ENCODE peak calls at places on chromosome 13, in eight cellular contexts. M, L, V, B, E, J, Y and N are unnamed samples.

GRCh38 chr13:38883783-38884182 is 106.8 kb downstream of the STOML3 start:
- DNase-seq in M (peak), V (no peak), Y (no peak), J (no peak), E (no peak), B (peak), L (no peak), N (no peak)

GRCh38 chr13:113099142-113099541 is 6.4 kb upstream of the F7 start:
- DNase-seq in Y (no peak), J (no peak), V (no peak), L (no peak), B (no peak), M (no peak), E (no peak), N (no peak)

GRCh38 chr13:106028916-106029315 is 506.5 kb downstream of the EFNB2 start:
- DNase-seq in M (peak), B (no peak), V (no peak), E (no peak), Y (no peak), J (no peak), L (no peak), N (no peak)

GRCh38 chr13:106078191-106078590 is 457.3 kb downstream of the EFNB2 start:
- DNase-seq in L (no peak), B (no peak), J (no peak), E (no peak), Y (no peak), M (peak), V (no peak), N (no peak)

GRCh38 chr13:36059366-36059765 is 71.8 kb downstream of the DCLK1 start:
- DNase-seq in L (no peak), E (no peak), V (peak), M (no peak), Y (peak), J (no peak), B (no peak), N (no peak)

GRCh38 chr13:84445776-84446175 is 563.5 kb upstream of the SLITRK1 start:
- DNase-seq in L (no peak), V (no peak), E (no peak), M (peak), B (no peak), Y (no peak), J (no peak), N (no peak)

GRCh38 chr13:43232144-43232840 is 208.9 kb downstream of the DNAJC15 start:
- DNase-seq in L (no peak), E (no peak), B (peak), V (no peak), M (peak), Y (no peak), J (no peak), N (no peak)

GRCh38 chr13:109135018-109135417 is 505.6 kb downstream of the MYO16 start:
- DNase-seq in B (no peak), E (no peak), J (no peak), Y (no peak), M (no peak), V (no peak), L (no peak), N (no peak)

GRCh38 chr13:52808842-52809219 is 39.6 kb downstream of the PCDH8 start:
- DNase-seq in M (no peak), L (no peak), J (no peak), Y (no peak), B (no peak), V (no peak), E (no peak), N (no peak)

GRCh38 chr13:113809934-113810333 is 50.9 kb downstream of the TMEM255B start:
- DNase-seq in V (no peak), E (no peak), J (no peak), L (no peak), Y (no peak), M (no peak), B (no peak), N (no peak)

GRCh38 chr13:40221460-40222201 is 444.8 kb downstream of the FOXO1 start:
- DNase-seq in M (peak), B (no peak), J (no peak), L (no peak), V (peak), Y (no peak), E (no peak), N (peak)

GRCh38 chr13:59566544-59566943 is 597.2 kb downstream of the DIAPH3 start:
- DNase-seq in E (no peak), B (no peak), Y (no peak), V (no peak), M (no peak), J (no peak), L (no peak), N (no peak)

GRCh38 chr13:24172071-24172470 is 11.6 kb downstream of the SPATA13 start:
- DNase-seq in Y (no peak), B (no peak), E (no peak), J (no peak), L (no peak), V (no peak), M (no peak), N (no peak)

GRCh38 chr13:35469781-35470380 is 6.6 kb downstream of the MAB21L1 start:
- DNase-seq in V (no peak), B (no peak), L (no peak), M (no peak), J (no peak), Y (no peak), E (no peak), N (no peak)

GRCh38 chr13:63184693-63185092 is 1769.0 kb upstream of the PCDH20 start:
- DNase-seq in L (no peak), Y (no peak), M (peak), J (no peak), B (no peak), E (no peak), V (no peak), N (no peak)

GRCh38 chr13:82654851-82655517 is 1227.3 kb downstream of the SLITRK1 start:
- DNase-seq in V (peak), B (no peak), L (no peak), Y (peak), J (no peak), M (peak), E (no peak), N (no peak)

GRCh38 chr13:48562296-48563066 is 29.6 kb upstream of the RCBTB2 start:
- DNase-seq in V (no peak), B (no peak), E (no peak), L (no peak), M (peak), J (peak), Y (no peak), N (peak)

GRCh38 chr13:63481334-63481733 is 2065.7 kb upstream of the PCDH20 start:
- DNase-seq in L (no peak), M (peak), V (no peak), B (no peak), Y (no peak), E (no peak), J (no peak), N (no peak)

GRCh38 chr13:114151565-114152284 is 19.3 kb upstream of the RASA3 start:
- DNase-seq in M (peak), E (no peak), Y (no peak), V (no peak), J (no peak), L (no peak), B (peak), N (no peak)

GRCh38 chr13:106182404-106182803 is 353.1 kb downstream of the EFNB2 start:
- DNase-seq in E (no peak), M (peak), L (no peak), V (no peak), B (no peak), Y (no peak), J (no peak), N (peak)

DNA sequence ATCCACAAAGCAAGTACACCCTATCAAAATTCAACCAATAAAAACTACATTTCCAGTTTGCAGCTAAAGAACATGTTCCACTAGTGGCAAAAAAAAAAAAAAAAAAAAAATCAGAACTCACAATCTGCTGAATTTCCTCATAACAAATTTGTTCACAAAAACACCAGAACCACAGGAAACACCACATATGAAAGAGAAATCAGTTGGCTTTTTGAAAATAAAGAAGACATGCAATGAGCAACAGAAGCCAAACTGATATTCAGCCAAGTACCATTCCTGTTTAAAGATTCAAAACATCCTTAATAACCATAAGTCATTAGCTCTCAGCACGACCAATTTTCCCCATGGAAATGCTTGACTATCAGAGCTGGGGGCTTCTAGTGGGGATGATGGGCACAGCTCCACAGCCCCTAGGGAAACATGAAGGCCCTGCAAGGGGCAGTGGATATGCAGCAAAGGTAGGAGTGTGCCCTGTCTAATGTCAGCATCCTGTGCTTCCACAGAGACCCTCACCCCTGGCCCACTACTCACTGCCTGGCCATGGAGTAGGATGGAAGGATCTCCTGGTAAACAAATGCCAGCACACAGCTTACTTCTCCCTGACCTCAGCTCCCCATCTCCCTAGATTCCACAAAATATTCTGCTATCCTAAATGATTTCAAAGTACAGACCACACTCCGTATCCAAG is 74.0 kb upstream of the DOCK9 start:
- DNase-seq in V (no peak), L (no peak), E (no peak), M (no peak), B (no peak), Y (no peak), J (no peak), N (no peak)
- H3K27ac ChIP-seq in V (no peak), L (no peak), E (no peak), M (no peak), B (no peak), Y (peak), J (no peak), N (no peak)

GRCh38 chr13:75803982-75804381 is 167.9 kb downstream of the LMO7 start:
- DNase-seq in B (no peak), J (no peak), Y (no peak), M (no peak), V (no peak), L (no peak), E (no peak), N (no peak)
- H3K27ac ChIP-seq in B (peak), J (no peak), Y (peak), M (no peak), V (no peak), L (no peak), E (no peak), N (no peak)

DNA sequence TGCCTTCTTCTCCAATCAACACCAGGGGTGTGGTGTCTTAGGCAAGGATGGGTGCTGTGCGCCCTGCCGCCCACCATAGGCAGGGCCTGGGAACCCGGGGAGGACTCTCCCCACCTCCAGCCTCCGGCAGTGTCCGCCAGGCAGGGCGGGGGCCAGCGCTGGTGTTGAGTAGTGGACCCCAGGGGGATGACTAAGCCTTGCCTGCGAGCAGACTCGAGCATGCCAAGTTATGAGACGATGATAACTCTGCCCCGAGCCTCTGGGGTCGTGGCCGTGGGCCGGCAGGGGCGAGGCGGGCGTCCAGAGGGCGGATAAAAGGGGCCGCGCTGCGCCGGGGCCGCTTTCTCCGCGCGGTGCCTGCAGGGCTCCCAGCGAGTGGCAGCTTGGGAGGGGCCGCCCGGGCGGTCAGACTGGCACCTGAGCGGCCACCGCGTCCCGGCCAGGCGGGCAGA is at the start of gene MEDAG:
- DNase-seq in L (no peak), B (no peak), V (peak), M (peak), J (no peak), Y (peak), E (peak), N (no peak)
- H3K27ac ChIP-seq in L (no peak), B (peak), V (peak), M (peak), J (no peak), Y (peak), E (peak), N (no peak)

GRCh38 chr13:79405831-79406596 is at the start of gene RBM26:
- DNase-seq in L (peak), J (peak), V (peak), Y (peak), E (peak), M (peak), B (peak), N (peak)

GRCh38 chr13:79405501-79405830 is 589 bp downstream of the RBM26 start:
- DNase-seq in V (peak), J (no peak), Y (no peak), L (no peak), B (no peak), M (no peak), E (no peak), N (no peak)

GRCh38 chr13:79409828-79410227 is 3.8 kb upstream of the RBM26 start:
- DNase-seq in M (no peak), B (no peak), E (no peak), Y (no peak), J (no peak), L (no peak), V (no peak), N (no peak)

GRCh38 chr13:79406597-79406908 is 498 bp upstream of the RBM26 start:
- DNase-seq in L (no peak), V (no peak), Y (no peak), J (no peak), B (no peak), E (no peak), M (no peak), N (no peak)

DNA sequence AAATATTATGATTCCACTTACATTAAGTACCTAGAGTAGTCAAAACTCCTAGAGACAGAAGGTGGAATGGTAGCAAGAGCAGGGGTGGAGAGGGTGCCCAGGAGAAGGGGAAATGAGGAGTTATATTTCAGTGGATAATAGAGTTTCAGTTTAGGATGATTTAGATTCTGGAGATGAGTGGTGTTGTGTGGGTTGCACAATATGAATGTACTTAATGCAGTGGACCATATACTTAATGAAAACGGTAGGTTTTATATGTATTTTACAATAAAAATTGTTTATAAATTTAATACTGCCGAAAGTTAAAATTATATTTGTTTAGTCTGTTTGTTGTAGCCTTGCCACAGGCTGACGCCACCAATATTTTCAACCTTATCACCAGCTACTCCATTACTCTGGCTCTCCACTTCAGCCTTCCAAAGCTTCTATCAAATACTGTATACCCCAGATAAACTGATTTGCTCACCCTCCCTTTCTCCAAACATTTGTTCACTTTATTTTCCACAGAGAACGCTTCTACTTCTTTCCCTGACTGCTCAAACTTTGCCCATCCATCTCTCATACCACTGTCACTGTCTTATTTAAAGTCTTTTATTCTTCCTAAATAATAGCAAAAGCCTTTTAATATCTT is 1.4 kb upstream of the RBM26 start:
- DNase-seq in J (no peak), Y (no peak), B (no peak), M (no peak), L (no peak), E (no peak), V (no peak), N (no peak)
- H3K27ac ChIP-seq in J (peak), Y (no peak), B (peak), M (no peak), L (no peak), E (peak), V (no peak), N (peak)

GRCh38 chr13:98939552-98940306 is 38.1 kb downstream of the DOCK9 start:
- DNase-seq in M (no peak), L (no peak), B (no peak), J (no peak), E (no peak), V (no peak), Y (no peak), N (no peak)

GRCh38 chr13:98938801-98939200 is 39.1 kb downstream of the DOCK9 start:
- DNase-seq in B (no peak), Y (no peak), M (peak), L (no peak), V (no peak), E (no peak), J (no peak), N (no peak)

GRCh38 chr13:98940325-98940724 is 37.5 kb downstream of the DOCK9 start:
- DNase-seq in V (no peak), E (no peak), B (no peak), J (no peak), Y (no peak), L (no peak), M (no peak), N (no peak)

GRCh38 chr13:98941118-98941517 is 36.7 kb downstream of the DOCK9 start:
- DNase-seq in V (no peak), Y (no peak), L (no peak), M (no peak), J (no peak), E (no peak), B (no peak), N (no peak)

DNA sequence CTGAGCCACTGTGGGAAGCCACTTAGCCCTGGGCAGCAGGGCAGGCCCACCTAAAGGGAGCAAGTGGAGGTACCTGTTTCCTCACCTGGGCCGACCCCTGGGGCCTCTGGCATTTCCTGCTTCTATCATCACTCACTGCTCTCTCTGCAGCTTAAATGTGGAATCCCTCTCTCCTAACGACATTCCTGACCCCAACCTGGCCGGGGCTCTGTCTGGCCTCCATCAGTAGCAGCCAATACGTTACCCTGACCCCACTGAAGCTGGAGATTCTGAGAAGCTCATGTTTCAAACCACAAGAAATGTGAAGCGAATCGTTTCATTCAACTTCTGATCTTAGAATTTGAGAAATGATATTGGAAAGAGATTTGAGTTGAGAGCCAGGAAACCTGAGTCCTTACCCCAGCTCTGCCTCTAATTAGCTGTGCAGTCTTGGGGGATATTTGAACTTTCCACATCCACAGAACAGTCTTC is 39.9 kb downstream of the DOCK9 start:
- DNase-seq in J (no peak), L (no peak), B (no peak), Y (no peak), V (no peak), E (no peak), M (peak), N (no peak)
- H3K27ac ChIP-seq in J (no peak), L (no peak), B (no peak), Y (peak), V (peak), E (no peak), M (no peak), N (no peak)

DNA sequence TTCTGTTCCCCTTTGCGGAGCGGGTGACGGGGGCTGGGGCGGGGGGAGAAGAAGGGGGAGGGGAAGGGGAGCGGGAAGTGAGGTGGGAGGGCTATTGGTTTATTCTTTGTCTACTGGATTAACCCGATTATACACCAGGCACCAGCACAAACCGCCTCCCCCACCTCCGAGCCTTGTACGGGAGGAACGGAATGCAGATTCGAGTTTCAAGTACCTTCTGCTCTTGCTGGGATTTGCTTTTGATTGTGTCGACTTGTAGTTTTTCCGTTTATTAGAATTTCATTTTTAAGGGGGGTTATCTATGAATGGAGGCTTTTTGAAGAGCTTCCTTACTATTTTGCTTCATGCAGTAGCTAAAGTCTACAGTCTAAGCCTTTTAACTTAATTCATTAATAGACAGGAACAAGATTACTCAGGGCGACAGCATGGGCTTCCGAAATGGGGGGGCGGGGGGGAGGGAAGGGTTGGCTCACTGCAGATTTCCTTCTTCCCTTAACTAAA is 895 bp upstream of the SPRY2 start:
- DNase-seq in J (no peak), B (no peak), E (no peak), V (peak), L (peak), Y (peak), M (peak), N (peak)
- H3K27ac ChIP-seq in J (no peak), B (peak), E (peak), V (peak), L (peak), Y (peak), M (peak), N (peak)

GRCh38 chr13:29566864-29567263 is 28.6 kb downstream of the SLC7A1 start:
- DNase-seq in J (no peak), V (no peak), E (no peak), B (no peak), M (no peak), Y (no peak), L (no peak), N (no peak)
- H3K27ac ChIP-seq in J (no peak), V (no peak), E (peak), B (no peak), M (no peak), Y (no peak), L (no peak), N (no peak)

GRCh38 chr13:60611523-60611922 is 214.5 kb downstream of the TDRD3 start:
- DNase-seq in E (no peak), Y (no peak), J (no peak), M (no peak), L (no peak), V (no peak), B (no peak), N (no peak)
- H3K27ac ChIP-seq in E (no peak), Y (no peak), J (no peak), M (no peak), L (no peak), V (no peak), B (no peak), N (no peak)

DNA sequence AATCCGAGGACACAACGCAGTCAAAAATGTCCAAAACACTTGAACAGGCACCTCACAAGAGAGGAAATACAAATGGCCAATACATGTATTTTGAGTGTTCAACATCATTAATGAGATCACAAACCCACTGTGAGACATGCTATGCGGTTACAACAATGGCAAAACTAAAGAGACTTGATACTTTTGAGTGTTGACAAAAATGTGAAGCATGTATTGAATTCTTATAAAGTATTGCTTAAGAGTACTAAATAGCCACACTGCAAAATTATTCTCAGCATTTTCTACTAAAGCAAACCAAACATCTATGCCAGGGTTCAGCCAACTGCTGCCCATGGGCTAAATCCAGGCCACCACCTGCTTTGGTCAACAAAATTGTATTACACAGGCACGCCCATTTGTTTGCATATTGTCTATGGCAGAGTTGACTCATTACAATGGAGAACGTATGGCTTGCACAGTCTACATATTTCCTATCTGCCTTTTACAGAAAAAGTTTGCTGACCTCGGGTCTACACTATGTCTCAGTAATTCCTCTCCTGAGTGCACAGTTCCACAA is 135.3 kb downstream of the B3GLCT start:
- DNase-seq in E (no peak), J (no peak), V (no peak), Y (no peak), L (no peak), B (no peak), M (no peak), N (no peak)
- H3K27ac ChIP-seq in E (no peak), J (no peak), V (no peak), Y (no peak), L (no peak), B (no peak), M (no peak), N (no peak)

GRCh38 chr13:28705734-28706133 is 13.0 kb downstream of the SLC46A3 start:
- DNase-seq in Y (no peak), B (no peak), J (no peak), V (no peak), E (no peak), L (no peak), M (no peak), N (no peak)
- H3K27ac ChIP-seq in Y (no peak), B (no peak), J (no peak), V (no peak), E (no peak), L (no peak), M (no peak), N (no peak)